ENCODE peak calls at places on chromosomes 6 and 20, in six cellular contexts. R, H, F, C, S and U are unnamed samples. For H3K27me3, the result is how much of the 10 kb centered on the place peaks cover.

GRCh38 chr20:28562510-28562898 is 2695.0 kb upstream of the DEFB115 start:
- DNase-seq in R (peak), H (no peak), F (peak), C (no peak), S (no peak), U (no peak)

GRCh38 chr6:150632785-150633465 is 33.2 kb downstream of the PLEKHG1 start:
- DNase-seq in R (no peak), H (peak), F (no peak), C (no peak), S (no peak), U (no peak)

GRCh38 chr6:26275663-26276062 is 89.3 kb upstream of the BTN3A2 start:
- DNase-seq in R (no peak), H (no peak), F (no peak), C (no peak), S (no peak), U (no peak)

GRCh38 chr6:108294787-108295625 is at the start of gene AFG1L:
- DNase-seq in R (peak), H (peak), F (peak), C (peak), S (peak), U (peak)

GRCh38 chr20:49395183-49395582 is 87.3 kb downstream of the KCNB1 start:
- DNase-seq in R (no peak), H (no peak), F (no peak), C (no peak), S (no peak), U (no peak)

GRCh38 chr20:1185781-1186334 is 1.1 kb upstream of the TMEM74B start:
- DNase-seq in R (peak), H (peak), F (no peak), C (no peak), S (no peak), U (peak)

GRCh38 chr6:12152023-12152960 is 137.9 kb upstream of the EDN1 start:
- DNase-seq in R (no peak), H (no peak), F (no peak), C (no peak), S (no peak), U (no peak)

GRCh38 chr6:31351734-31352496 is 5.1 kb downstream of the HLA-B start:
- DNase-seq in R (no peak), H (no peak), F (no peak), C (no peak), S (no peak), U (no peak)

GRCh38 chr6:144931172-144932035 is 646.3 kb downstream of the UTRN start:
- DNase-seq in R (peak), H (peak), F (no peak), C (no peak), S (no peak), U (no peak)

GRCh38 chr6:91500689-91501303 is 913.9 kb upstream of the MAP3K7 start:
- DNase-seq in R (no peak), H (no peak), F (no peak), C (no peak), S (no peak), U (no peak)

GRCh38 chr20:62191781-62192559 is 9.1 kb downstream of the MTG2 start:
- DNase-seq in R (no peak), H (no peak), F (no peak), C (no peak), S (no peak), U (peak)

GRCh38 chr6:129239825-129240491 is 357.0 kb downstream of the LAMA2 start:
- DNase-seq in R (no peak), H (no peak), F (no peak), C (no peak), S (no peak), U (no peak)

GRCh38 chr6:18343741-18344140 is 43.4 kb upstream of the RNF144B start:
- DNase-seq in R (peak), H (no peak), F (peak), C (no peak), S (no peak), U (no peak)

GRCh38 chr6:14095444-14095843 is 22.1 kb upstream of the CD83 start:
- DNase-seq in R (no peak), H (no peak), F (no peak), C (no peak), S (no peak), U (no peak)

GRCh38 chr6:166627875-166628849 is 1.1 kb upstream of the RPS6KA2 start:
- DNase-seq in R (peak), H (peak), F (no peak), C (peak), S (peak), U (peak)

GRCh38 chr20:3655032-3655405 is 8.2 kb downstream of the GFRA4 start:
- DNase-seq in R (no peak), H (no peak), F (no peak), C (no peak), S (peak), U (no peak)

GRCh38 chr20:58236612-58237317 is 8.3 kb upstream of the ANKRD60 start:
- DNase-seq in R (peak), H (peak), F (no peak), C (peak), S (no peak), U (peak)

GRCh38 chr20:25083141-25083772 is 1.3 kb upstream of the VSX1 start:
- DNase-seq in R (no peak), H (no peak), F (no peak), C (no peak), S (no peak), U (no peak)

DNA sequence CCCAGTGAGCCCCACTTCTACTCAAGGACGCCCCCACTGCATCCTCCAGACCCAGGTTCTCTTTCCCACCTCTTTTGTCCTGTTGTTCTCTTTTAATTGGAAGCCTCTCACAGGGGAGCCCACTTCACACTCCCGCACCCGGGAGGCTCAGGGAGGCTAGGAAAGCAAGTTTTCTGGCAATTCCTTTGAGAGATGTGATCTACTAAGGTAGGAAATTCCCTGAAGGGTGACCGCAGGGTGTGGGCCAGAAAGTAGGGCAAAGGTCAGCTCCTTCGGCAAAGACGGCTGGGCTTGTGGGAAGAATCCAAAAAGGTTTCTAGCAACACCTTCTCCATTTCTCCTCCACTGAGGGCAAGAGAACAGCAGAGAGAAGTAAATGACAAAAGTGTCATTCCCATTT is 98.1 kb upstream of the PTPN1 start:
- DNase-seq in R (no peak), H (no peak), F (no peak), C (no peak), S (no peak), U (no peak)
- H3K27me3 ChIP-seq in R (under half), H (half or more), F (under half), C (under half), S (under half), U (under half)

DNA sequence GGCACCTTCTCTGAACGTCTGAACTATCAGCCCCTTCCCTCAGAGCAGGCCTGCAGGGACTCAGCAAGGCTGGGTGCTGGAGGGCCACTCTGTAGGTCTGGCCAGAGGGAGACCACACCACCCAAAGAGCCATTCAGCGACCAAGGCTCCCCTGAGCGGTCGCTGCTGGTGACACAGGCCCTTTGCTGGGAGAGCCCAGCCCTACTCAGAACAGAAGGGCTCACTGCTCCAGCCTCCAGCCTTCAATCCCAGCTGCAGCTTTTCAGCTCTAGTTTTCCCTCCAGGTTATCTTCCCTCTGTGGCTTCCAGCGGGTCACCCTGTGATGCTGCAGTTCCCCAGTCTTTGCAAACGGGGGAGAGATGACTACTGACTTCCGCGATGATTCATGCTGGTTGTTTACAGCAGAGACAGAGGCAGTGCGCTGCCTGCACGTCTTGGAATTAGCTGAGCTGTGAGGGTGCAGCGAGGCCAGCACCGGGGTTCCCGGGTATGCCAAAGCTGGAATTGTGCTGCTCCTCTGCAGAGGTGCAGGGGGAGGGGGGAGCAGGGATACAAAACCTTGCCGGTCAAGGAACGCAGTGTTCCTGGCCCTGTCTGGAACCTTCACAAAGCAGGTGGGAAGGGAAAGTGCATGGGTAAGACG is 161.4 kb downstream of the LY86 start:
- DNase-seq in R (peak), H (no peak), F (peak), C (no peak), S (no peak), U (peak)
- H3K27ac ChIP-seq in R (peak), H (no peak), F (peak), C (peak), S (peak), U (peak)

GRCh38 chr6:5996701-5997419 is 9.9 kb downstream of the NRN1 start:
- DNase-seq in R (peak), H (no peak), F (no peak), C (no peak), S (no peak), U (no peak)
- H3K27me3 ChIP-seq in R (half or more), H (under half), F (half or more), C (half or more), S (half or more), U (half or more)

DNA sequence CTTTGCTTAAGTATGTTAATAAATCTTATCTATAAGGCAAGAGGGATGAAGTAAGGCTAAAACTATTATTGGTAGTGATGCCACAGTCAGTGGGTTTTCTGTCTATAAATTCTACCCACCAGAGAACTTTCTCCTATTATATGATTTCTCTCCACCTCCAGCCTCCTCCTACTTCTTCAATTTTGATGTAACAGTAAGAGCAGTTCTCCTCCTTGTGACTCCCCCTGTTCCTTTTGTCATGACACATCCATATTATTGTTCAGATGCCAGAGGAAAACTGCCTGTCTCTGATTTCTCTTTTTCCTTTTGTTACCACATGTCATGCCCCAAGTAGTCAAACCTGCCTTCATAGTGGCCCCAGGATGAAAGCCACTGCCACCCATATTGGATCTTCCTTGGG is 9.1 kb upstream of the RCAN2 start:
- DNase-seq in R (no peak), H (no peak), F (no peak), C (no peak), S (no peak), U (no peak)
- H3K27ac ChIP-seq in R (no peak), H (no peak), F (no peak), C (peak), S (no peak), U (no peak)

GRCh38 chr20:63478346-63479302 is 6.2 kb upstream of the KCNQ2 start:
- DNase-seq in R (no peak), H (no peak), F (no peak), C (no peak), S (no peak), U (no peak)
- H3K27me3 ChIP-seq in R (half or more), H (half or more), F (under half), C (under half), S (half or more), U (under half)

GRCh38 chr6:118283759-118284158 is 264.3 kb upstream of the PLN start:
- DNase-seq in R (peak), H (peak), F (peak), C (no peak), S (no peak), U (peak)
- H3K27ac ChIP-seq in R (no peak), H (no peak), F (no peak), C (no peak), S (no peak), U (no peak)

GRCh38 chr6:160955508-160956295 is 35.9 kb upstream of the MAP3K4 start:
- DNase-seq in R (no peak), H (no peak), F (no peak), C (no peak), S (no peak), U (no peak)

GRCh38 chr6:160949531-160949930 is 42.0 kb upstream of the MAP3K4 start:
- DNase-seq in R (no peak), H (no peak), F (no peak), C (no peak), S (no peak), U (no peak)

GRCh38 chr6:160950507-160950906 is 41.1 kb upstream of the MAP3K4 start:
- DNase-seq in R (peak), H (no peak), F (no peak), C (no peak), S (no peak), U (no peak)

GRCh38 chr6:160951187-160952030 is 40.2 kb upstream of the MAP3K4 start:
- DNase-seq in R (no peak), H (no peak), F (no peak), C (no peak), S (no peak), U (no peak)

GRCh38 chr6:160952633-160953281 is 38.8 kb upstream of the MAP3K4 start:
- DNase-seq in R (no peak), H (no peak), F (no peak), C (no peak), S (no peak), U (no peak)
- H3K27me3 ChIP-seq in R (under half), H (under half), F (under half), C (under half), S (under half), U (under half)